ENCODE peak calls at places on chromosomes 5 and 9, in nine cellular contexts. One of them, this sample, is unnamed.
A peak's percentile ranks its signal among the peaks of the same experiment; 100 is the strongest.

GRCh38 chr5:137316346-137316736 is 182.8 kb downstream of the SPOCK1 start:
- DNase-seq in esophagus muscularis mucosa: peak; percentile 83
- DNase-seq in HTR-8/SVneo: no peak
- DNase-seq in astrocyte of the cerebellum: peak; percentile 40
- DNase-seq in hepatic stellate cell: peak; percentile 26
- DNase-seq in stimulated activated CD4-positive, alpha-beta T cell treated with anti-CD3 and anti-CD28 coated beads, Interleukin-1b, Interleukin-23, amount 100 ng/mL, for 1 hour: no peak
- DNase-seq in activated naive CD4-positive, alpha-beta T cell: no peak
- DNase-seq in M059J: peak; percentile 66
- DNase-seq in astrocyte of the spinal cord: peak; percentile 23
- DNase-seq in this sample: no peak

GRCh38 chr5:156835905-156836304 is 14.2 kb upstream of the PPP1R2B start:
- DNase-seq in M059J: peak; percentile 10
- DNase-seq in stimulated activated CD4-positive, alpha-beta T cell treated with anti-CD3 and anti-CD28 coated beads, Interleukin-1b, Interleukin-23, amount 100 ng/mL, for 1 hour: no peak
- DNase-seq in activated naive CD4-positive, alpha-beta T cell: no peak
- DNase-seq in hepatic stellate cell: no peak
- DNase-seq in astrocyte of the cerebellum: no peak
- DNase-seq in HTR-8/SVneo: no peak
- DNase-seq in esophagus muscularis mucosa: no peak
- DNase-seq in astrocyte of the spinal cord: no peak
- DNase-seq in this sample: no peak

GRCh38 chr9:13580760-13581159 is 301.3 kb upstream of the MPDZ start:
- DNase-seq in M059J: no peak
- DNase-seq in stimulated activated CD4-positive, alpha-beta T cell treated with anti-CD3 and anti-CD28 coated beads, Interleukin-1b, Interleukin-23, amount 100 ng/mL, for 1 hour: no peak
- DNase-seq in HTR-8/SVneo: no peak
- DNase-seq in astrocyte of the spinal cord: no peak
- DNase-seq in activated naive CD4-positive, alpha-beta T cell: no peak
- DNase-seq in hepatic stellate cell: no peak
- DNase-seq in esophagus muscularis mucosa: no peak
- DNase-seq in astrocyte of the cerebellum: no peak
- DNase-seq in this sample: no peak

GRCh38 chr9:94030318-94031179 is 53.7 kb upstream of the PTPDC1 start:
- DNase-seq in esophagus muscularis mucosa: peak; percentile 98
- DNase-seq in HTR-8/SVneo: peak; percentile 80
- DNase-seq in astrocyte of the spinal cord: peak; percentile 83
- DNase-seq in astrocyte of the cerebellum: peak; percentile 55
- DNase-seq in activated naive CD4-positive, alpha-beta T cell: peak; percentile 68
- DNase-seq in hepatic stellate cell: peak; percentile 91
- DNase-seq in M059J: peak; percentile 79
- DNase-seq in stimulated activated CD4-positive, alpha-beta T cell treated with anti-CD3 and anti-CD28 coated beads, Interleukin-1b, Interleukin-23, amount 100 ng/mL, for 1 hour: peak; percentile 59
- DNase-seq in this sample: no peak

GRCh38 chr9:85202596-85202995 is 533.1 kb downstream of the NTRK2 start:
- DNase-seq in HTR-8/SVneo: no peak
- DNase-seq in astrocyte of the spinal cord: peak; percentile 37
- DNase-seq in M059J: no peak
- DNase-seq in activated naive CD4-positive, alpha-beta T cell: no peak
- DNase-seq in esophagus muscularis mucosa: no peak
- DNase-seq in stimulated activated CD4-positive, alpha-beta T cell treated with anti-CD3 and anti-CD28 coated beads, Interleukin-1b, Interleukin-23, amount 100 ng/mL, for 1 hour: no peak
- DNase-seq in hepatic stellate cell: no peak
- DNase-seq in astrocyte of the cerebellum: no peak
- DNase-seq in this sample: no peak

GRCh38 chr5:54243483-54244080 is 66.8 kb downstream of the ARL15 start:
- DNase-seq in activated naive CD4-positive, alpha-beta T cell: peak; percentile 0
- DNase-seq in astrocyte of the spinal cord: peak; percentile 41
- DNase-seq in HTR-8/SVneo: peak; percentile 41
- DNase-seq in esophagus muscularis mucosa: no peak
- DNase-seq in M059J: peak; percentile 32
- DNase-seq in astrocyte of the cerebellum: peak; percentile 28
- DNase-seq in stimulated activated CD4-positive, alpha-beta T cell treated with anti-CD3 and anti-CD28 coated beads, Interleukin-1b, Interleukin-23, amount 100 ng/mL, for 1 hour: no peak
- DNase-seq in hepatic stellate cell: peak; percentile 26
- DNase-seq in this sample: no peak

GRCh38 chr9:135712571-135713295 is 10.7 kb downstream of the KCNT1 start:
- DNase-seq in M059J: no peak
- DNase-seq in stimulated activated CD4-positive, alpha-beta T cell treated with anti-CD3 and anti-CD28 coated beads, Interleukin-1b, Interleukin-23, amount 100 ng/mL, for 1 hour: no peak
- DNase-seq in activated naive CD4-positive, alpha-beta T cell: no peak
- DNase-seq in astrocyte of the cerebellum: no peak
- DNase-seq in HTR-8/SVneo: no peak
- DNase-seq in esophagus muscularis mucosa: no peak
- DNase-seq in hepatic stellate cell: no peak
- DNase-seq in astrocyte of the spinal cord: no peak
- DNase-seq in this sample: no peak

GRCh38 chr9:92992549-92992948 is 45.2 kb downstream of the FGD3 start:
- DNase-seq in astrocyte of the spinal cord: no peak
- DNase-seq in esophagus muscularis mucosa: no peak
- DNase-seq in HTR-8/SVneo: no peak
- DNase-seq in hepatic stellate cell: no peak
- DNase-seq in astrocyte of the cerebellum: no peak
- DNase-seq in activated naive CD4-positive, alpha-beta T cell: no peak
- DNase-seq in M059J: no peak
- DNase-seq in stimulated activated CD4-positive, alpha-beta T cell treated with anti-CD3 and anti-CD28 coated beads, Interleukin-1b, Interleukin-23, amount 100 ng/mL, for 1 hour: no peak
- DNase-seq in this sample: no peak

GRCh38 chr5:43019615-43020293 is 20.4 kb downstream of the ANXA2R start:
- DNase-seq in M059J: peak; percentile 96
- DNase-seq in astrocyte of the cerebellum: peak; percentile 85
- DNase-seq in stimulated activated CD4-positive, alpha-beta T cell treated with anti-CD3 and anti-CD28 coated beads, Interleukin-1b, Interleukin-23, amount 100 ng/mL, for 1 hour: peak; percentile 45
- DNase-seq in astrocyte of the spinal cord: peak; percentile 90
- DNase-seq in esophagus muscularis mucosa: no peak
- DNase-seq in activated naive CD4-positive, alpha-beta T cell: peak; percentile 77
- DNase-seq in HTR-8/SVneo: no peak
- DNase-seq in hepatic stellate cell: no peak
- DNase-seq in this sample: peak; percentile 8

GRCh38 chr9:129495422-129496186 is 125.3 kb downstream of the C9orf50 start:
- DNase-seq in esophagus muscularis mucosa: peak; percentile 97
- DNase-seq in HTR-8/SVneo: peak; percentile 38
- DNase-seq in M059J: peak; percentile 83
- DNase-seq in astrocyte of the spinal cord: peak; percentile 92
- DNase-seq in activated naive CD4-positive, alpha-beta T cell: peak; percentile 68
- DNase-seq in astrocyte of the cerebellum: no peak
- DNase-seq in stimulated activated CD4-positive, alpha-beta T cell treated with anti-CD3 and anti-CD28 coated beads, Interleukin-1b, Interleukin-23, amount 100 ng/mL, for 1 hour: peak; percentile 76
- DNase-seq in hepatic stellate cell: peak; percentile 98
- DNase-seq in this sample: peak; percentile 24

GRCh38 chr5:108381034-108381954 is 604 bp downstream of the FBXL17 start:
- DNase-seq in esophagus muscularis mucosa: peak; percentile 93
- DNase-seq in hepatic stellate cell: peak; percentile 47
- DNase-seq in activated naive CD4-positive, alpha-beta T cell: peak; percentile 76
- DNase-seq in HTR-8/SVneo: no peak
- DNase-seq in astrocyte of the spinal cord: peak; percentile 73
- DNase-seq in astrocyte of the cerebellum: no peak
- DNase-seq in stimulated activated CD4-positive, alpha-beta T cell treated with anti-CD3 and anti-CD28 coated beads, Interleukin-1b, Interleukin-23, amount 100 ng/mL, for 1 hour: peak; percentile 61
- DNase-seq in M059J: peak; percentile 68
- DNase-seq in this sample: peak; percentile 65

GRCh38 chr5:116044073-116044472 is 11.8 kb downstream of the ARL14EPL start:
- DNase-seq in M059J: no peak
- DNase-seq in astrocyte of the spinal cord: no peak
- DNase-seq in esophagus muscularis mucosa: no peak
- DNase-seq in HTR-8/SVneo: no peak
- DNase-seq in hepatic stellate cell: no peak
- DNase-seq in activated naive CD4-positive, alpha-beta T cell: no peak
- DNase-seq in astrocyte of the cerebellum: no peak
- DNase-seq in stimulated activated CD4-positive, alpha-beta T cell treated with anti-CD3 and anti-CD28 coated beads, Interleukin-1b, Interleukin-23, amount 100 ng/mL, for 1 hour: no peak
- DNase-seq in this sample: no peak

GRCh38 chr9:3898371-3899218 is 372.8 kb upstream of the RFX3 start:
- DNase-seq in activated naive CD4-positive, alpha-beta T cell: no peak
- DNase-seq in astrocyte of the spinal cord: no peak
- DNase-seq in hepatic stellate cell: no peak
- DNase-seq in HTR-8/SVneo: no peak
- DNase-seq in esophagus muscularis mucosa: no peak
- DNase-seq in astrocyte of the cerebellum: no peak
- DNase-seq in M059J: no peak
- DNase-seq in stimulated activated CD4-positive, alpha-beta T cell treated with anti-CD3 and anti-CD28 coated beads, Interleukin-1b, Interleukin-23, amount 100 ng/mL, for 1 hour: no peak
- DNase-seq in this sample: no peak

GRCh38 chr5:127562252-127562651 is 44.8 kb downstream of the PRRC1 start:
- DNase-seq in stimulated activated CD4-positive, alpha-beta T cell treated with anti-CD3 and anti-CD28 coated beads, Interleukin-1b, Interleukin-23, amount 100 ng/mL, for 1 hour: no peak
- DNase-seq in astrocyte of the cerebellum: no peak
- DNase-seq in astrocyte of the spinal cord: no peak
- DNase-seq in M059J: peak; percentile 26
- DNase-seq in esophagus muscularis mucosa: no peak
- DNase-seq in hepatic stellate cell: no peak
- DNase-seq in activated naive CD4-positive, alpha-beta T cell: no peak
- DNase-seq in HTR-8/SVneo: no peak
- DNase-seq in this sample: no peak

GRCh38 chr9:36140086-36141084 is 3.9 kb downstream of the GLIPR2 start:
- DNase-seq in activated naive CD4-positive, alpha-beta T cell: no peak
- DNase-seq in astrocyte of the cerebellum: no peak
- DNase-seq in esophagus muscularis mucosa: no peak
- DNase-seq in astrocyte of the spinal cord: no peak
- DNase-seq in stimulated activated CD4-positive, alpha-beta T cell treated with anti-CD3 and anti-CD28 coated beads, Interleukin-1b, Interleukin-23, amount 100 ng/mL, for 1 hour: no peak
- DNase-seq in HTR-8/SVneo: no peak
- DNase-seq in M059J: no peak
- DNase-seq in hepatic stellate cell: no peak
- DNase-seq in this sample: no peak

GRCh38 chr5:133612021-133612860 is at the start of gene FSTL4:
- DNase-seq in HTR-8/SVneo: no peak
- DNase-seq in astrocyte of the cerebellum: no peak
- DNase-seq in stimulated activated CD4-positive, alpha-beta T cell treated with anti-CD3 and anti-CD28 coated beads, Interleukin-1b, Interleukin-23, amount 100 ng/mL, for 1 hour: no peak
- DNase-seq in hepatic stellate cell: no peak
- DNase-seq in M059J: peak; percentile 7
- DNase-seq in activated naive CD4-positive, alpha-beta T cell: peak; percentile 4
- DNase-seq in astrocyte of the spinal cord: no peak
- DNase-seq in esophagus muscularis mucosa: peak; percentile 37
- DNase-seq in this sample: no peak

GRCh38 chr5:130316971-130317421 is 412.7 kb downstream of the CHSY3 start:
- DNase-seq in M059J: no peak
- DNase-seq in astrocyte of the spinal cord: peak; percentile 12
- DNase-seq in astrocyte of the cerebellum: no peak
- DNase-seq in stimulated activated CD4-positive, alpha-beta T cell treated with anti-CD3 and anti-CD28 coated beads, Interleukin-1b, Interleukin-23, amount 100 ng/mL, for 1 hour: no peak
- DNase-seq in hepatic stellate cell: no peak
- DNase-seq in activated naive CD4-positive, alpha-beta T cell: no peak
- DNase-seq in HTR-8/SVneo: no peak
- DNase-seq in esophagus muscularis mucosa: no peak
- DNase-seq in this sample: no peak

GRCh38 chr9:95150903-95151302 is 166.6 kb downstream of the FANCC start:
- DNase-seq in stimulated activated CD4-positive, alpha-beta T cell treated with anti-CD3 and anti-CD28 coated beads, Interleukin-1b, Interleukin-23, amount 100 ng/mL, for 1 hour: no peak
- DNase-seq in HTR-8/SVneo: no peak
- DNase-seq in esophagus muscularis mucosa: no peak
- DNase-seq in M059J: no peak
- DNase-seq in astrocyte of the spinal cord: no peak
- DNase-seq in activated naive CD4-positive, alpha-beta T cell: no peak
- DNase-seq in astrocyte of the cerebellum: no peak
- DNase-seq in hepatic stellate cell: no peak
- DNase-seq in this sample: no peak

GRCh38 chr5:116778015-116778414 is 203.4 kb upstream of the SEMA6A start:
- DNase-seq in esophagus muscularis mucosa: no peak
- DNase-seq in stimulated activated CD4-positive, alpha-beta T cell treated with anti-CD3 and anti-CD28 coated beads, Interleukin-1b, Interleukin-23, amount 100 ng/mL, for 1 hour: no peak
- DNase-seq in hepatic stellate cell: no peak
- DNase-seq in astrocyte of the cerebellum: no peak
- DNase-seq in astrocyte of the spinal cord: peak; percentile 18
- DNase-seq in activated naive CD4-positive, alpha-beta T cell: no peak
- DNase-seq in M059J: no peak
- DNase-seq in HTR-8/SVneo: peak; percentile 10
- DNase-seq in this sample: no peak

GRCh38 chr5:170614071-170614490 is 110.3 kb downstream of the KCNIP1 start:
- DNase-seq in M059J: no peak
- DNase-seq in stimulated activated CD4-positive, alpha-beta T cell treated with anti-CD3 and anti-CD28 coated beads, Interleukin-1b, Interleukin-23, amount 100 ng/mL, for 1 hour: no peak
- DNase-seq in esophagus muscularis mucosa: no peak
- DNase-seq in astrocyte of the cerebellum: no peak
- DNase-seq in HTR-8/SVneo: no peak
- DNase-seq in astrocyte of the spinal cord: no peak
- DNase-seq in hepatic stellate cell: no peak
- DNase-seq in activated naive CD4-positive, alpha-beta T cell: no peak
- DNase-seq in this sample: no peak

GRCh38 chr5:66130493-66130892 is 13.6 kb upstream of the SREK1 start:
- DNase-seq in HTR-8/SVneo: no peak
- DNase-seq in activated naive CD4-positive, alpha-beta T cell: no peak
- DNase-seq in hepatic stellate cell: no peak
- DNase-seq in astrocyte of the cerebellum: no peak
- DNase-seq in stimulated activated CD4-positive, alpha-beta T cell treated with anti-CD3 and anti-CD28 coated beads, Interleukin-1b, Interleukin-23, amount 100 ng/mL, for 1 hour: no peak
- DNase-seq in M059J: no peak
- DNase-seq in astrocyte of the spinal cord: no peak
- DNase-seq in esophagus muscularis mucosa: no peak
- DNase-seq in this sample: no peak

GRCh38 chr9:87713278-87713989 is 12.5 kb upstream of the CTSL start:
- DNase-seq in hepatic stellate cell: peak; percentile 82
- DNase-seq in astrocyte of the cerebellum: peak; percentile 86
- DNase-seq in esophagus muscularis mucosa: peak; percentile 98
- DNase-seq in stimulated activated CD4-positive, alpha-beta T cell treated with anti-CD3 and anti-CD28 coated beads, Interleukin-1b, Interleukin-23, amount 100 ng/mL, for 1 hour: no peak
- DNase-seq in M059J: peak; percentile 99
- DNase-seq in astrocyte of the spinal cord: peak; percentile 96
- DNase-seq in activated naive CD4-positive, alpha-beta T cell: no peak
- DNase-seq in HTR-8/SVneo: peak; percentile 62
- DNase-seq in this sample: peak; percentile 49

GRCh38 chr9:18746631-18747030 is 272.7 kb downstream of the ADAMTSL1 start:
- DNase-seq in hepatic stellate cell: no peak
- DNase-seq in activated naive CD4-positive, alpha-beta T cell: no peak
- DNase-seq in stimulated activated CD4-positive, alpha-beta T cell treated with anti-CD3 and anti-CD28 coated beads, Interleukin-1b, Interleukin-23, amount 100 ng/mL, for 1 hour: no peak
- DNase-seq in astrocyte of the cerebellum: peak; percentile 29
- DNase-seq in astrocyte of the spinal cord: no peak
- DNase-seq in esophagus muscularis mucosa: no peak
- DNase-seq in M059J: no peak
- DNase-seq in HTR-8/SVneo: no peak
- DNase-seq in this sample: no peak

GRCh38 chr5:5063533-5063953 is 76.6 kb upstream of the ADAMTS16 start:
- DNase-seq in stimulated activated CD4-positive, alpha-beta T cell treated with anti-CD3 and anti-CD28 coated beads, Interleukin-1b, Interleukin-23, amount 100 ng/mL, for 1 hour: no peak
- DNase-seq in esophagus muscularis mucosa: peak; percentile 75
- DNase-seq in HTR-8/SVneo: no peak
- DNase-seq in astrocyte of the spinal cord: no peak
- DNase-seq in hepatic stellate cell: no peak
- DNase-seq in astrocyte of the cerebellum: no peak
- DNase-seq in M059J: peak; percentile 31
- DNase-seq in activated naive CD4-positive, alpha-beta T cell: no peak
- DNase-seq in this sample: no peak

GRCh38 chr5:125890387-125890955 is 532.7 kb upstream of the GRAMD2B start:
- DNase-seq in activated naive CD4-positive, alpha-beta T cell: no peak
- DNase-seq in hepatic stellate cell: no peak
- DNase-seq in esophagus muscularis mucosa: no peak
- DNase-seq in stimulated activated CD4-positive, alpha-beta T cell treated with anti-CD3 and anti-CD28 coated beads, Interleukin-1b, Interleukin-23, amount 100 ng/mL, for 1 hour: no peak
- DNase-seq in astrocyte of the spinal cord: no peak
- DNase-seq in astrocyte of the cerebellum: no peak
- DNase-seq in M059J: peak; percentile 62
- DNase-seq in HTR-8/SVneo: no peak
- DNase-seq in this sample: no peak

GRCh38 chr5:154412925-154413324 is 32.9 kb upstream of the SAP30L start:
- DNase-seq in HTR-8/SVneo: no peak
- DNase-seq in M059J: no peak
- DNase-seq in astrocyte of the cerebellum: no peak
- DNase-seq in esophagus muscularis mucosa: peak; percentile 66
- DNase-seq in hepatic stellate cell: no peak
- DNase-seq in astrocyte of the spinal cord: no peak
- DNase-seq in stimulated activated CD4-positive, alpha-beta T cell treated with anti-CD3 and anti-CD28 coated beads, Interleukin-1b, Interleukin-23, amount 100 ng/mL, for 1 hour: no peak
- DNase-seq in activated naive CD4-positive, alpha-beta T cell: no peak
- DNase-seq in this sample: no peak

GRCh38 chr9:124239249-124240073 is 18.3 kb upstream of the NEK6 start:
- DNase-seq in esophagus muscularis mucosa: no peak
- DNase-seq in hepatic stellate cell: no peak
- DNase-seq in M059J: no peak
- DNase-seq in astrocyte of the cerebellum: no peak
- DNase-seq in astrocyte of the spinal cord: no peak
- DNase-seq in activated naive CD4-positive, alpha-beta T cell: no peak
- DNase-seq in HTR-8/SVneo: no peak
- DNase-seq in stimulated activated CD4-positive, alpha-beta T cell treated with anti-CD3 and anti-CD28 coated beads, Interleukin-1b, Interleukin-23, amount 100 ng/mL, for 1 hour: no peak
- DNase-seq in this sample: no peak

GRCh38 chr5:168658394-168658793 is 79.2 kb upstream of the PANK3 start:
- DNase-seq in hepatic stellate cell: no peak
- DNase-seq in esophagus muscularis mucosa: no peak
- DNase-seq in HTR-8/SVneo: no peak
- DNase-seq in astrocyte of the spinal cord: no peak
- DNase-seq in activated naive CD4-positive, alpha-beta T cell: no peak
- DNase-seq in M059J: no peak
- DNase-seq in stimulated activated CD4-positive, alpha-beta T cell treated with anti-CD3 and anti-CD28 coated beads, Interleukin-1b, Interleukin-23, amount 100 ng/mL, for 1 hour: no peak
- DNase-seq in astrocyte of the cerebellum: no peak
- DNase-seq in this sample: no peak